ENCODE peak calls at places on chromosomes 5 and 9, in five cellular contexts. H is HEK293T; Q is GOT3; I is NCI-H460; F is effector memory CD4-positive, alpha-beta T cell. E is an unnamed sample.
A peak's percentile ranks its signal among the peaks of the same experiment; 100 is the strongest.

GRCh38 chr5:228886-229285 is 10.8 kb downstream of the SDHA start:
- DNase-seq in H (no peak), Q (no peak), I (no peak), F (no peak), E (no peak)

GRCh38 chr5:103475629-103476240 is 86.9 kb downstream of the NUDT12 start:
- DNase-seq in H (peak; percentile 22), Q (no peak), I (peak; percentile 53), F (no peak), E (no peak)

GRCh38 chr5:62273691-62274090 is 32.3 kb upstream of the KIF2A start:
- DNase-seq in H (no peak), Q (no peak), I (no peak), F (no peak), E (no peak)

GRCh38 chr9:93133641-93134017 is 422 bp downstream of the NINJ1 start:
- DNase-seq in H (peak; percentile 60), Q (peak; percentile 12), I (no peak), F (peak; percentile 66), E (peak; percentile 25)

GRCh38 chr5:178777557-178777956 is 47.1 kb upstream of the ZNF354A start:
- DNase-seq in H (no peak), Q (no peak), I (no peak), F (no peak), E (no peak)

GRCh38 chr5:174340221-174340620 is 294.7 kb downstream of the NSG2 start:
- DNase-seq in H (no peak), Q (no peak), I (no peak), F (no peak), E (no peak)

GRCh38 chr5:85646641-85647040 is 971.1 kb upstream of the COX7C start:
- DNase-seq in H (no peak), Q (no peak), I (no peak), F (no peak), E (no peak)

GRCh38 chr5:132214491-132214890 is 13.2 kb downstream of the P4HA2 start:
- DNase-seq in H (no peak), Q (no peak), I (no peak), F (no peak), E (no peak)

GRCh38 chr5:1477341-1477740 is 32.1 kb upstream of the SLC6A3 start:
- DNase-seq in H (no peak), Q (no peak), I (no peak), F (no peak), E (no peak)

GRCh38 chr9:136095028-136095494 is at the start of gene NACC2:
- DNase-seq in H (peak; percentile 67), Q (no peak), I (peak; percentile 62), F (no peak), E (no peak)

GRCh38 chr9:99427252-99427651 is 205.2 kb downstream of the SEC61B start:
- DNase-seq in H (no peak), Q (no peak), I (no peak), F (no peak), E (no peak)

GRCh38 chr5:61866930-61867329 is 439.1 kb upstream of the KIF2A start:
- DNase-seq in H (no peak), Q (no peak), I (peak; percentile 17), F (no peak), E (no peak)

GRCh38 chr9:87551692-87552303 is 54.1 kb downstream of the DAPK1 start:
- DNase-seq in H (no peak), Q (no peak), I (no peak), F (no peak), E (no peak)

GRCh38 chr5:172403822-172404221 is 50.5 kb downstream of the SH3PXD2B start:
- DNase-seq in H (no peak), Q (no peak), I (no peak), F (no peak), E (no peak)